ENCODE peak calls at places on chromosome 12, in nine cellular contexts. E is left ventricle myocardium superior, H is astrocyte of the cerebellum, B is A549, W is NCI-H1694 treated with DMSO at 0.1 percent for 48 hours, C is amniotic epithelial cell, A is HS-27A, M is AG08395, Q is DMS153. R is an unnamed sample.

GRCh38 chr12:111033281-111034147 is 113.1 kb upstream of the MYL2 start:
- DNase-seq in E (no peak), Q (no peak), M (no peak), B (no peak), C (no peak), W (peak), H (no peak), A (no peak), R (no peak)

GRCh38 chr12:91877022-91877421 is 268.6 kb downstream of the BTG1 start:
- DNase-seq in E (no peak), C (peak), H (no peak), M (peak), W (no peak), B (no peak), A (no peak), Q (peak), R (no peak)

GRCh38 chr12:25950329-25951115 is 8.0 kb upstream of the RASSF8 start:
- DNase-seq in E (no peak), A (peak), H (no peak), M (no peak), B (no peak), C (no peak), Q (no peak), W (no peak), R (no peak)

GRCh38 chr12:79250186-79250585 is 385.6 kb downstream of the SYT1 start:
- DNase-seq in Q (no peak), E (no peak), A (peak), M (no peak), W (no peak), C (peak), B (no peak), H (no peak), R (no peak)

GRCh38 chr12:34109390-34109789 is 87.1 kb downstream of the ALG10 start:
- DNase-seq in W (no peak), C (no peak), M (no peak), Q (no peak), E (no peak), H (no peak), B (no peak), A (no peak), R (no peak)

GRCh38 chr12:108622425-108622824 is 11.3 kb downstream of the SELPLG start:
- DNase-seq in E (no peak), A (no peak), C (no peak), Q (peak), M (peak), W (no peak), H (no peak), B (peak), R (no peak)

GRCh38 chr12:11108862-11109261 is 16.7 kb upstream of the TAS2R43 start:
- DNase-seq in B (no peak), E (no peak), W (no peak), H (no peak), M (no peak), C (no peak), A (no peak), Q (no peak), R (no peak)

GRCh38 chr12:42524716-42525115 is 64.8 kb downstream of the PRICKLE1 start:
- DNase-seq in W (no peak), Q (no peak), B (no peak), C (no peak), H (no peak), E (no peak), A (no peak), M (no peak), R (no peak)

GRCh38 chr12:122395319-122395718 is 27.1 kb downstream of the CLIP1 start:
- DNase-seq in W (no peak), M (peak), B (peak), A (no peak), C (peak), H (peak), E (no peak), Q (no peak), R (peak)

GRCh38 chr12:53569174-53569557 is 57.0 kb downstream of the ATF7 start:
- DNase-seq in H (no peak), E (no peak), C (peak), A (no peak), W (no peak), Q (no peak), M (peak), B (no peak), R (no peak)

GRCh38 chr12:100611031-100611430 is 37.5 kb downstream of the GAS2L3 start:
- DNase-seq in E (no peak), B (no peak), Q (no peak), A (no peak), M (no peak), H (no peak), W (no peak), C (peak), R (no peak)

GRCh38 chr12:4270016-4270669 is 3.4 kb upstream of the CCND2 start:
- DNase-seq in A (no peak), E (no peak), B (no peak), M (no peak), H (no peak), W (no peak), C (no peak), Q (no peak), R (no peak)

R was measured in SW 1271.